ENCODE peak calls at places on chromosome 22, in eight cellular contexts. R is endothelial cell of umbilical vein, V is stomach, F is heart left ventricle, C is tibial nerve, T is adrenal gland, I is GM12878, Y is IMR-90. Z is an unnamed sample. For H3K27me3, the result is how much of the 10 kb centered on the place peaks cover.

GRCh38 chr22:46123694-46124382 is 26.5 kb upstream of the PPARA start:
- DNase-seq in R (no peak), V (no peak), F (no peak), C (no peak), T (no peak), I (no peak), Y (no peak), Z (no peak)

GRCh38 chr22:29151316-29151715 is 54.4 kb upstream of the EMID1 start:
- DNase-seq in R (no peak), V (peak), F (no peak), C (no peak), T (no peak), I (no peak), Y (no peak), Z (no peak)

GRCh38 chr22:46007003-46007847 is 30.3 kb upstream of the WNT7B start:
- DNase-seq in R (peak), V (peak), F (peak), C (no peak), T (peak), I (no peak), Y (peak), Z (peak)

GRCh38 chr22:17087176-17088131 is 2.7 kb downstream of the IL17RA start:
- DNase-seq in R (no peak), V (no peak), F (no peak), C (no peak), T (peak), I (peak), Y (peak), Z (no peak)

GRCh38 chr22:49887074-49887471 is 31.2 kb downstream of the ALG12 start:
- DNase-seq in R (no peak), V (no peak), F (no peak), C (no peak), T (no peak), I (no peak), Y (no peak), Z (no peak)

GRCh38 chr22:50186181-50186731 is 543 bp downstream of the TRABD start:
- DNase-seq in R (no peak), V (no peak), F (no peak), C (no peak), T (no peak), I (no peak), Y (no peak), Z (no peak)

GRCh38 chr22:37747090-37747714 is 50.4 kb downstream of the TRIOBP start:
- DNase-seq in R (peak), V (no peak), F (peak), C (no peak), T (peak), I (no peak), Y (peak), Z (peak)

GRCh38 chr22:24590596-24591173 is 2.2 kb downstream of the LRRC75B start:
- DNase-seq in R (no peak), V (no peak), F (no peak), C (no peak), T (no peak), I (no peak), Y (no peak), Z (no peak)

GRCh38 chr22:38230108-38230825 is 28.5 kb downstream of the MAFF start:
- DNase-seq in R (peak), V (peak), F (peak), C (no peak), T (peak), I (no peak), Y (no peak), Z (peak)

GRCh38 chr22:17808688-17809403 is 34.6 kb upstream of the BID start:
- DNase-seq in R (no peak), V (no peak), F (no peak), C (no peak), T (no peak), I (no peak), Y (peak), Z (no peak)

GRCh38 chr22:24391836-24392217 is 35.6 kb upstream of the ADORA2A start:
- DNase-seq in R (peak), V (no peak), F (peak), C (no peak), T (no peak), I (no peak), Y (peak), Z (no peak)

GRCh38 chr22:46374663-46375474 is 39.4 kb downstream of the TRMU start:
- DNase-seq in R (no peak), V (peak), F (no peak), C (no peak), T (no peak), I (no peak), Y (no peak), Z (peak)

GRCh38 chr22:31093956-31094622 is 13.0 kb downstream of the SMTN start:
- DNase-seq in R (no peak), V (peak), F (peak), C (no peak), T (no peak), I (no peak), Y (no peak), Z (no peak)

GRCh38 chr22:46025225-46025972 is 48.4 kb upstream of the WNT7B start:
- DNase-seq in R (no peak), V (no peak), F (no peak), C (no peak), T (no peak), I (no peak), Y (no peak), Z (no peak)

GRCh38 chr22:18000441-18001039 is 23.8 kb downstream of the MICAL3 start:
- DNase-seq in R (peak), V (no peak), F (peak), C (no peak), T (no peak), I (no peak), Y (no peak), Z (no peak)

GRCh38 chr22:26702906-26703830 is 45.8 kb downstream of the MIAT start:
- DNase-seq in R (no peak), V (no peak), F (no peak), C (no peak), T (no peak), I (no peak), Y (peak), Z (no peak)

GRCh38 chr22:38415046-38415445 is 40.0 kb downstream of the KCNJ4 start:
- DNase-seq in R (no peak), V (no peak), F (no peak), C (no peak), T (no peak), I (no peak), Y (no peak), Z (no peak)

GRCh38 chr22:46260038-46260437 is 3.1 kb downstream of the PKDREJ start:
- DNase-seq in R (no peak), V (no peak), F (no peak), C (no peak), T (no peak), I (no peak), Y (no peak), Z (no peak)

GRCh38 chr22:45688606-45689080 is 17.0 kb downstream of the ATXN10 start:
- DNase-seq in R (no peak), V (no peak), F (no peak), C (no peak), T (peak), I (no peak), Y (peak), Z (no peak)

GRCh38 chr22:44203203-44203602 is 22.5 kb downstream of the PARVG start:
- DNase-seq in R (no peak), V (no peak), F (no peak), C (no peak), T (no peak), I (no peak), Y (no peak), Z (no peak)

GRCh38 chr22:29872145-29872893 is 10.7 kb upstream of the MTMR3 start:
- DNase-seq in R (no peak), V (no peak), F (peak), C (no peak), T (no peak), I (no peak), Y (no peak), Z (no peak)

GRCh38 chr22:44537016-44537936 is 39.2 kb upstream of the RTL6 start:
- DNase-seq in R (no peak), V (no peak), F (no peak), C (no peak), T (no peak), I (no peak), Y (no peak), Z (no peak)

GRCh38 chr22:26573026-26573662 is 16.8 kb downstream of the TPST2 start:
- DNase-seq in R (peak), V (peak), F (peak), C (no peak), T (peak), I (no peak), Y (peak), Z (no peak)

GRCh38 chr22:38418589-38418988 is 36.4 kb downstream of the KCNJ4 start:
- DNase-seq in R (no peak), V (no peak), F (no peak), C (no peak), T (no peak), I (no peak), Y (no peak), Z (no peak)

GRCh38 chr22:49824185-49824925 is 3.3 kb downstream of the BRD1 start:
- DNase-seq in R (no peak), V (no peak), F (no peak), C (no peak), T (no peak), I (no peak), Y (no peak), Z (no peak)

GRCh38 chr22:25062378-25063095 is 110.0 kb downstream of the KIAA1671 start:
- DNase-seq in R (peak), V (no peak), F (no peak), C (no peak), T (no peak), I (no peak), Y (no peak), Z (no peak)

GRCh38 chr22:37197451-37198289 is 9.6 kb upstream of the C1QTNF6 start:
- DNase-seq in R (peak), V (peak), F (peak), C (no peak), T (peak), I (no peak), Y (peak), Z (peak)

GRCh38 chr22:50671641-50672040 is 982 bp upstream of the SHANK3 start:
- DNase-seq in R (peak), V (no peak), F (peak), C (no peak), T (no peak), I (no peak), Y (no peak), Z (no peak)

GRCh38 chr22:42673898-42674390 is 24.8 kb upstream of the CYB5R3 start:
- DNase-seq in R (peak), V (no peak), F (no peak), C (no peak), T (peak), I (no peak), Y (no peak), Z (no peak)

GRCh38 chr22:25940479-25940878 is 198.5 kb downstream of the MYO18B start:
- DNase-seq in R (no peak), V (no peak), F (no peak), C (no peak), T (no peak), I (no peak), Y (no peak), Z (no peak)

GRCh38 chr22:37237371-37238268 is 6.4 kb downstream of the RAC2 start:
- DNase-seq in R (no peak), V (no peak), F (no peak), C (no peak), T (no peak), I (no peak), Y (peak), Z (no peak)

GRCh38 chr22:49632199-49633009 is 195.3 kb downstream of the BRD1 start:
- DNase-seq in R (peak), V (peak), F (peak), C (no peak), T (peak), I (no peak), Y (peak), Z (peak)

GRCh38 chr22:26321469-26321913 is 107.6 kb upstream of the ASPHD2 start:
- DNase-seq in R (no peak), V (no peak), F (peak), C (no peak), T (no peak), I (no peak), Y (peak), Z (no peak)

GRCh38 chr22:32240461-32240860 is 14.7 kb downstream of the SLC5A4 start:
- DNase-seq in R (no peak), V (no peak), F (no peak), C (no peak), T (no peak), I (no peak), Y (no peak), Z (no peak)
- H3K27me3 ChIP-seq in R (under half), V (under half), F (under half), C (under half), T (under half), I (under half), Y (under half), Z (under half)

DNA sequence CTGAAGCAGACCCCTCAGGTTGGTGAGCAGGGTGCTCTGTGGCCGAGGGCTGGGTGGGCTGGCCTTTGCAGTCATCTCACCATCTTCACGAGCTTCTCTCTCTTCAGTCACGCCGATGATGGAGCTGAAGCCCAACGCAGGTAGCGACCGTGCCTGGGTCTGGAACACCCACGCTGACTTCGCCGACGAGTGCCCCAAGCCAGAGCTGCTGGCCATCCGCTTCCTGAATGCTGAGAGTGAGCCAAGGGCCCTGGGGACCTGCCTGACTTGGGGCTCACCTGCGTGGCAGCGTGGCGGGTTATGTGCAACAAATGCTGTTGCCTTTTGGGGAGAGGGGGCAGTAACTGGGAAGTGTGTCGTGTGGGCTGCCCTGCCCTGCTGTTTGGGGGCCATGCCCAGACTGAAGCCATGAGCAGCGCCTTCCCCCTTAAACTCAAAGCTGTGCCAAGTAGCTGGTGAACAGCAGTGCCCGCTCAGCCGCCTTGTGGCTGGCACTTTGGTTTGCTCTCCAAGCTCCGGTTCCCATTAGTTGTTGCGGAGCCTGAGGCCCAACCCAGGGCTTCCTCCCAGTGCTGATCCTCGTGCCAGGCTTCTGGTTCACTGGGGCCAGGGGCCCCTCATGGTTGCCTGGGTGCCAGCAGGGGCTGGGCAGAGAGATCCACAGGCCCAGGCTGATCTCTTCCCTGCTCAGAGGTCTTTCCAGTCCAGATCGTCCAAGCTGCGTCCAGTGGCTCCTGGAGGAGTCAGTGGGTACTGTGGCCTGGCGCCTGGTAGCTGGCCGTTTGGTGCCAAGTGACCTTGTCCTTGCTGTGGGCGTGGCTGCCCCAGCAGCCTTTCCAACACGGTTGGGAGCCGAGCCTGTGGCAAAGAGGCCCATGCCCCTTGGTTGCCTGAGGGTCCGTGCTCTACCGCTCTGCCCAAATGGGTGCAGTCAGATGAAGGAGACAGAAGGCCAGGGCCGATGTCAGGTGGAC is 6.1 kb upstream of the ZDHHC8 start:
- DNase-seq in R (no peak), V (peak), F (no peak), C (no peak), T (peak), I (no peak), Y (no peak), Z (no peak)
- TF ChIP-seq CTCF in R (no peak), V (no peak), F (no peak), C (no peak), T (peak), I (no peak), Y (no peak), Z (no peak)

DNA sequence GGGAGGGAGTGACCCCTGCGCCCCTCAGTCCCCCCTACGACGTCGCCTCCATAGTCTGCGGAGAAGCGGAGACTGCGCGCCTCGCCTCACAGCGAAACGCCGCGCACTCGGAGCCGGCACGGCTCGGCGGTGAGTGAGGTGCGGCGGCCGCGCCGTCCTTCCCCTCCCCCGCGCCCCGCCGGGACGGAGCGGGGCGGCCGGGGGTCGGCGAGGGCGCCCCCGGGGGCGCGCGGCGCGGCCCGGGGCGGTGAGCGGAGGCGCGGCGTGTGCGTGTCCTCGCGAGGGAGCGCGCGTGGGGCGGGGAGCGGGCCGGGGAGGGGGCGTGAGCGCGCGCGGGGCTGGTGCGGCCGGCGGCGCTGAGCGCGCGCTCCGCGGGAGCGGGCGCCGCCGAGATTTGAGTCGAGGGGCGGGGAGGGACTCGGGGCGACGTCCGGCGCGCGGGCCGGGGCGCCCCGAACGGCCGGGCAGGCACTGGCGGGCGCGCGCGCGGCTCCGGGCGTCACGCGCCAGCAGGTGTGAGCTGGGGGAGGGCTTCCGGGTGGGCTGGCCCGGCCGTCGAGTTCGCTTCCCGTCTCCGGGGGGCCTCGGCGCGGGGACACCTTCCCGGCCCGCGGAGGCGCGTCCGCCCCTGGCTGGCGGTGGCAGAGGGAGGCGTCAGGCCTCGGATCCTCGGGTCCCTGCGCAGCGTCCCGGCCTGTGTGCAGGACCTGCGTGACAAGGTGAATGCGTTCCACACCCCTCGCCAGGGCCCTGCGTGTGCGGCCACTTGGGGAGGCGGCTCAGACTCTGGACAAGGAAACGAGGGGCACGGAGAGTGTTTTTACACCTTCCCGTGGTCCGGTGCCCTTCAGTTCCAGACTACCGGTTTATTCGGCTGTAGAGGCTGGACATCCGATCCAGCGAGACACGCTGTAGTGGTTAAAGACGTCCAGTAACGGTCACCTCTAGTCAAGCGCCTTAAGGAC is 50.4 kb downstream of the FAM83F start:
- DNase-seq in R (peak), V (peak), F (peak), C (no peak), T (peak), I (no peak), Y (peak), Z (peak)
- TF ChIP-seq POLR2A in R (peak), V (no peak), F (no peak), C (no peak), T (peak), I (peak), Y (no peak), Z (no peak)

GRCh38 chr22:23204125-23204488 is 23.8 kb downstream of the BCR start:
- DNase-seq in R (no peak), V (no peak), F (no peak), C (no peak), T (peak), I (no peak), Y (no peak), Z (no peak)

GRCh38 chr22:23202812-23203451 is 22.6 kb downstream of the BCR start:
- DNase-seq in R (no peak), V (no peak), F (no peak), C (no peak), T (no peak), I (no peak), Y (no peak), Z (no peak)

GRCh38 chr22:23204541-23205157 is 24.3 kb downstream of the BCR start:
- DNase-seq in R (no peak), V (peak), F (peak), C (no peak), T (peak), I (no peak), Y (no peak), Z (peak)

GRCh38 chr22:23205330-23205729 is 25.0 kb downstream of the BCR start:
- DNase-seq in R (no peak), V (no peak), F (no peak), C (no peak), T (no peak), I (no peak), Y (no peak), Z (no peak)

GRCh38 chr22:23203452-23204124 is 23.3 kb downstream of the BCR start:
- DNase-seq in R (no peak), V (no peak), F (no peak), C (no peak), T (no peak), I (no peak), Y (no peak), Z (no peak)
- H3K27me3 ChIP-seq in R (under half), V (under half), F (under half), C (under half), T (under half), I (under half), Y (under half), Z (under half)